ENCODE peak calls at places on chromosome 15, in six cellular contexts. S is astrocyte of the spinal cord, U is DND-41, H is neural progenitor cell, B is GM12878, X is HL-60. J is an unnamed sample.

GRCh38 chr15:101145362-101145761 is 106.5 kb downstream of the CHSY1 start:
- DNase-seq in S (peak; percentile 32), U (no peak), H (no peak), B (no peak), X (no peak), J (peak; percentile 47)

GRCh38 chr15:75198560-75199346 is 2.9 kb upstream of the C15orf39 start:
- DNase-seq in S (peak; percentile 31), U (peak; percentile 76), H (peak; percentile 36), B (peak; percentile 73), X (peak; percentile 68), J (peak; percentile 40)

GRCh38 chr15:31256385-31257265 is 70.0 kb upstream of the KLF13 start:
- DNase-seq in S (no peak), U (no peak), H (no peak), B (no peak), X (no peak), J (no peak)

GRCh38 chr15:63264685-63265302 is 12.6 kb upstream of the APH1B start:
- DNase-seq in S (no peak), U (no peak), H (no peak), B (no peak), X (no peak), J (peak; percentile 77)

GRCh38 chr15:69535101-69535638 is 82.6 kb downstream of the RPLP1 start:
- DNase-seq in S (peak; percentile 64), U (no peak), H (no peak), B (no peak), X (peak; percentile 26), J (peak; percentile 54)

GRCh38 chr15:42136513-42136912 is 19.9 kb downstream of the PLA2G4F start:
- DNase-seq in S (no peak), U (no peak), H (no peak), B (no peak), X (no peak), J (no peak)

GRCh38 chr15:74955796-74956647 is 550 bp downstream of the RPP25 start:
- DNase-seq in S (peak; percentile 50), U (no peak), H (peak; percentile 86), B (no peak), X (peak; percentile 63), J (peak; percentile 64)

GRCh38 chr15:77541421-77542181 is 91.1 kb downstream of the LINGO1 start:
- DNase-seq in S (peak; percentile 11), U (no peak), H (peak; percentile 69), B (no peak), X (no peak), J (no peak)

GRCh38 chr15:69338535-69339213 is 40.0 kb downstream of the PAQR5 start:
- DNase-seq in S (no peak), U (no peak), H (no peak), B (no peak), X (no peak), J (peak; percentile 38)

GRCh38 chr15:56128081-56128480 is 115.6 kb downstream of the RFX7 start:
- DNase-seq in S (no peak), U (no peak), H (no peak), B (no peak), X (no peak), J (no peak)

GRCh38 chr15:47756872-47757271 is 39.6 kb downstream of the SEMA6D start:
- DNase-seq in S (peak; percentile 79), U (no peak), H (no peak), B (no peak), X (no peak), J (peak; percentile 86)

GRCh38 chr15:76799760-76800159 is 105.4 kb downstream of the SCAPER start:
- DNase-seq in S (peak; percentile 39), U (no peak), H (no peak), B (no peak), X (no peak), J (peak; percentile 72)

GRCh38 chr15:95765161-95765560 is 565.3 kb upstream of the NR2F2 start:
- DNase-seq in S (no peak), U (no peak), H (no peak), B (no peak), X (no peak), J (no peak)

GRCh38 chr15:47718474-47719440 is 1.5 kb downstream of the SEMA6D start:
- DNase-seq in S (peak; percentile 35), U (no peak), H (peak; percentile 59), B (no peak), X (no peak), J (no peak)

GRCh38 chr15:57322602-57323250 is 53.6 kb upstream of the CGNL1 start:
- DNase-seq in S (no peak), U (no peak), H (no peak), B (no peak), X (no peak), J (no peak)

GRCh38 chr15:50067254-50067653 is 51.8 kb downstream of the ATP8B4 start:
- DNase-seq in S (no peak), U (no peak), H (no peak), B (no peak), X (no peak), J (no peak)

GRCh38 chr15:81863157-81863556 is 182.7 kb downstream of the MEX3B start:
- DNase-seq in S (peak; percentile 2), U (no peak), H (no peak), B (no peak), X (no peak), J (peak; percentile 4)

GRCh38 chr15:36595625-36596024 is 16.2 kb downstream of the CDIN1 start:
- DNase-seq in S (no peak), U (no peak), H (no peak), B (no peak), X (no peak), J (no peak)

GRCh38 chr15:73333001-73333400 is 35.8 kb downstream of the HCN4 start:
- DNase-seq in S (no peak), U (no peak), H (no peak), B (no peak), X (no peak), J (no peak)

GRCh38 chr15:68503213-68503612 is 71.2 kb upstream of the ITGA11 start:
- DNase-seq in S (no peak), U (no peak), H (no peak), B (no peak), X (no peak), J (no peak)

GRCh38 chr15:56148099-56148498 is 95.6 kb downstream of the RFX7 start:
- DNase-seq in S (no peak), U (no peak), H (no peak), B (no peak), X (no peak), J (no peak)

GRCh38 chr15:58179741-58180381 is 41.7 kb downstream of the AQP9 start:
- DNase-seq in S (peak; percentile 22), U (no peak), H (no peak), B (no peak), X (no peak), J (peak; percentile 76)

GRCh38 chr15:101107101-101107500 is 144.7 kb downstream of the CHSY1 start:
- DNase-seq in S (no peak), U (no peak), H (no peak), B (no peak), X (no peak), J (no peak)

GRCh38 chr15:65796610-65797012 is 4.5 kb upstream of the DENND4A start:
- DNase-seq in S (peak; percentile 62), U (no peak), H (no peak), B (no peak), X (no peak), J (peak; percentile 76)

GRCh38 chr15:33298631-33299030 is 12.1 kb upstream of the RYR3 start:
- DNase-seq in S (no peak), U (no peak), H (no peak), B (no peak), X (no peak), J (no peak)

GRCh38 chr15:70954176-70954575 is 61.5 kb downstream of the LRRC49 start:
- DNase-seq in S (no peak), U (no peak), H (no peak), B (no peak), X (no peak), J (no peak)

GRCh38 chr15:33540174-33540573 is 229.4 kb downstream of the RYR3 start:
- DNase-seq in S (no peak), U (no peak), H (no peak), B (no peak), X (no peak), J (no peak)

GRCh38 chr15:43253431-43254403 is 13.0 kb downstream of the TGM5 start:
- DNase-seq in S (peak; percentile 37), U (no peak), H (no peak), B (peak; percentile 89), X (peak; percentile 78), J (no peak)

DNA sequence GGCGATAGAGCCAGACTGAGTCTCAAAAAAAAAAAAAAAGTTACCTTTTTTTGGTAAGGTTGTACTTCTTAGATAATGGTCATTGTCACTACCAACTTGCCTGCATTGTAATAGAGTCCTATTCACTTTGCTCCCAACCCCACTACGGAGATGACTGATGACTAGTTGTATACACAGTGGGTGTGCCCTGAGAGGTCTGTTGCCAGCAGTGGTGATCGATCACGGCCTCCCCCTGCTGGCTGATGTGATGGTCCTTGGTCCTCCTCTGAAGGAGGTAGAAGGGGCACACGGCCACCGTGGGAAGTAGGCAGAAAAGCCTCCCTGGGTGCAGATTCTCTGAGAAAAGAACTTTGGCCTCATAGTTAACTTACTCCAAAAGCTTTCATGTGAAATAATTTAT is 10.7 kb downstream of the GCNT3 start:
- DNase-seq in S (peak; percentile 36), U (peak; percentile 26), H (peak; percentile 55), B (no peak), X (peak; percentile 44), J (peak; percentile 63)
- TF ChIP-seq CTCF in S (peak; percentile 57), U (peak; percentile 33), H (peak; percentile 58), B (peak; percentile 54), X (peak; percentile 13), J (peak; percentile 55)

DNA sequence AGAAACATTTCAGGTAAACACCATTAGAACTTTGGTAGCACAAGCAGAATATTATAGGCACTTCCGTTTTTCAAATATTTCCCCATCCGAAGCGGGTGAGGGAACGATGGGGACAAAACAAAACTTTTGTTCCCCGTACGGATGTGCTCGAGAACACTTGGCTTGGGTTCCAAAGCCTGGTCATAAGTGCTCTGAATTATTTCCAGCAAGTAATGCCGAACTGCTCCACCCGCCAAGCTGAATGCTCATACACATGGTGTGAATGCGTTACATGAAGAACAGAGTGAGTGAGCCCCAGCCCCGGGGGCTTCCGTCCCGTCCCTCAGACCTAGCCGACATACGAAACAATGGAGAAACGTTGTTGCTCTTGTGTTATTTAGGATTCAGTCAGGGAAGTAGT is 438.1 kb upstream of the ARRDC4 start:
- DNase-seq in S (peak; percentile 12), U (no peak), H (no peak), B (no peak), X (no peak), J (no peak)
- H3K4me3 ChIP-seq in S (peak overlapping the region; percentile 32), U (no peak overlapping the region), H (no peak overlapping the region), B (no peak overlapping the region), X (no peak overlapping the region), J (no peak overlapping the region)

GRCh38 chr15:55108858-55109518 is 87.8 kb downstream of the RSL24D1 start:
- DNase-seq in S (peak; percentile 33), U (peak; percentile 50), H (peak; percentile 56), B (peak; percentile 9), X (peak; percentile 69), J (peak; percentile 56)
- TF ChIP-seq CTCF in S (peak; percentile 86), U (peak; percentile 73), H (peak; percentile 61), B (peak; percentile 77), X (peak; percentile 59), J (peak; percentile 72)

GRCh38 chr15:48790716-48791115 is 20.2 kb downstream of the CEP152 start:
- DNase-seq in S (no peak), U (no peak), H (no peak), B (no peak), X (no peak), J (peak; percentile 62)
- H3K4me3 ChIP-seq in S (no peak overlapping the region), U (no peak overlapping the region), H (no peak overlapping the region), B (no peak overlapping the region), X (no peak overlapping the region), J (no peak overlapping the region)